ENCODE peak calls at places on chromosome 7, in nine cellular contexts. W is germinal center; L is HTR-8/SVneo; I is stimulated activated CD4-positive, alpha-beta T cell treated with anti-CD3 and anti-CD28 coated beads, Interleukin-2, amount 100 ng/mL, for 4 hours; X is left cardiac atrium; N is choroid plexus epithelial cell; Q is cardiac fibroblast; G is GOT3; Z is neural crest cell. H is an unnamed sample.

GRCh38 chr7:107661081-107661864 is 645 bp downstream of the SLC26A4 start:
- DNase-seq in Q (peak; percentile 48), L (peak; percentile 20), X (peak; percentile 61), W (peak; percentile 16), I (no peak), Z (peak; percentile 43), N (peak; percentile 61), G (no peak), H (no peak)

GRCh38 chr7:22853674-22854157 is 31.1 kb upstream of the TOMM7 start:
- DNase-seq in Z (no peak), L (no peak), I (peak; percentile 42), X (peak; percentile 53), N (no peak), W (peak; percentile 94), Q (peak; percentile 36), G (no peak), H (no peak)

GRCh38 chr7:149495785-149496641 is 1.6 kb downstream of the ZNF746 start:
- DNase-seq in G (no peak), X (peak; percentile 87), W (no peak), Z (no peak), L (no peak), I (no peak), N (peak; percentile 89), Q (peak; percentile 86), H (no peak)

GRCh38 chr7:115952832-115953231 is 77.7 kb downstream of the TFEC start:
- DNase-seq in W (no peak), L (no peak), Z (no peak), X (no peak), I (no peak), N (no peak), G (no peak), Q (no peak), H (no peak)

GRCh38 chr7:123372368-123372767 is 162.0 kb downstream of the IQUB start:
- DNase-seq in N (peak; percentile 87), I (no peak), Z (no peak), Q (peak; percentile 23), G (no peak), X (no peak), W (no peak), L (no peak), H (no peak)

GRCh38 chr7:14748461-14748860 is 154.1 kb downstream of the DGKB start:
- DNase-seq in L (peak; percentile 28), W (no peak), X (no peak), Z (no peak), N (peak; percentile 91), G (no peak), Q (peak; percentile 93), I (no peak), H (no peak)

GRCh38 chr7:54858008-54858692 is 99.1 kb upstream of the SEC61G start:
- DNase-seq in X (no peak), G (no peak), L (no peak), I (no peak), W (no peak), Z (no peak), N (no peak), Q (no peak), H (no peak)

GRCh38 chr7:294440-295154 is 4.6 kb downstream of the FOXL3 start:
- DNase-seq in Q (no peak), G (no peak), W (no peak), X (no peak), L (no peak), I (no peak), Z (no peak), N (no peak), H (no peak)

GRCh38 chr7:18508441-18509427 is 13.2 kb downstream of the HDAC9 start:
- DNase-seq in Q (peak; percentile 99), W (no peak), L (peak; percentile 65), X (no peak), N (peak; percentile 97), G (no peak), I (no peak), Z (no peak), H (no peak)

GRCh38 chr7:7183061-7183832 is 903 bp downstream of the C1GALT1 start:
- DNase-seq in N (peak; percentile 56), I (peak; percentile 17), G (no peak), Z (no peak), W (peak; percentile 70), Q (peak; percentile 47), L (peak; percentile 27), X (peak; percentile 39), H (peak; percentile 69)

GRCh38 chr7:12729112-12729511 is 41.7 kb downstream of the ARL4A start:
- DNase-seq in Z (no peak), L (peak; percentile 13), I (no peak), W (no peak), X (peak; percentile 86), N (peak; percentile 83), G (no peak), Q (peak; percentile 74), H (no peak)

GRCh38 chr7:27248911-27249723 is 6.5 kb downstream of the EVX1 start:
- DNase-seq in Q (peak; percentile 47), N (no peak), W (no peak), G (no peak), L (no peak), Z (no peak), I (no peak), X (no peak), H (no peak)

GRCh38 chr7:111587715-111588433 is 25.6 kb upstream of the IMMP2L start:
- DNase-seq in G (no peak), I (no peak), Q (peak; percentile 52), N (peak; percentile 33), W (no peak), Z (no peak), L (no peak), X (no peak), H (no peak)

GRCh38 chr7:37344886-37345579 is 103.6 kb downstream of the ELMO1 start:
- DNase-seq in I (no peak), X (no peak), N (no peak), L (no peak), W (peak; percentile 14), G (no peak), Z (no peak), Q (no peak), H (no peak)

GRCh38 chr7:116708248-116708647 is 36.3 kb downstream of the MET start:
- DNase-seq in Q (no peak), N (no peak), Z (no peak), I (no peak), W (no peak), G (no peak), X (no peak), L (no peak), H (no peak)

GRCh38 chr7:130277763-130278643 is 11.3 kb downstream of the CPA2 start:
- DNase-seq in N (peak; percentile 84), I (no peak), W (no peak), L (no peak), Z (peak; percentile 34), X (peak; percentile 63), G (no peak), Q (peak; percentile 78), H (no peak)

GRCh38 chr7:23332881-23333612 is 33.9 kb downstream of the MALSU1 start:
- DNase-seq in I (no peak), W (no peak), L (no peak), N (peak; percentile 86), G (no peak), X (peak; percentile 50), Q (peak; percentile 76), Z (no peak), H (no peak)

GRCh38 chr7:44138698-44139097 is 2.4 kb downstream of the MYL7 start:
- DNase-seq in I (no peak), G (no peak), W (no peak), Z (no peak), Q (no peak), N (no peak), L (no peak), X (no peak), H (no peak)

GRCh38 chr7:46752881-46753366 is 829.0 kb downstream of the TNS3 start:
- DNase-seq in L (peak; percentile 72), Z (no peak), X (no peak), W (no peak), N (peak; percentile 74), Q (peak; percentile 89), I (no peak), G (no peak), H (no peak)

GRCh38 chr7:93249749-93250148 is 17.6 kb downstream of the VPS50 start:
- DNase-seq in I (no peak), L (no peak), Q (peak; percentile 44), G (no peak), Z (no peak), N (peak; percentile 64), X (no peak), W (no peak), H (no peak)